ENCODE peak calls at places on chromosomes 5 and 9, in five cellular contexts. Z, N, W, Q and V are unnamed samples.

GRCh38 chr5:65059681-65060598 is 291.2 kb downstream of the CWC27 start:
- DNase-seq in Z (no peak), N (peak), W (peak), Q (no peak), V (no peak)

GRCh38 chr5:12119657-12120056 is 215.4 kb upstream of the CTNND2 start:
- DNase-seq in Z (no peak), N (no peak), W (no peak), Q (no peak), V (no peak)

GRCh38 chr5:81755320-81755719 is 4.4 kb upstream of the SSBP2 start:
- DNase-seq in Z (peak), N (peak), W (peak), Q (no peak), V (peak)

GRCh38 chr5:62720036-62720441 is 141.4 kb downstream of the LRRC70 start:
- DNase-seq in Z (no peak), N (no peak), W (peak), Q (peak), V (peak)

GRCh38 chr5:135053278-135053677 is 19.2 kb upstream of the PITX1 start:
- DNase-seq in Z (no peak), N (no peak), W (no peak), Q (no peak), V (no peak)

GRCh38 chr9:113246928-113247327 is 25.6 kb downstream of the SLC31A1 start:
- DNase-seq in Z (no peak), N (no peak), W (no peak), Q (no peak), V (no peak)

GRCh38 chr5:119629339-119629738 is at the start of gene FAM170A:
- DNase-seq in Z (no peak), N (no peak), W (no peak), Q (no peak), V (no peak)

GRCh38 chr9:115254217-115254616 is 136.3 kb upstream of the TNC start:
- DNase-seq in Z (no peak), N (no peak), W (no peak), Q (no peak), V (no peak)

GRCh38 chr5:125634242-125634835 is 788.9 kb upstream of the GRAMD2B start:
- DNase-seq in Z (no peak), N (no peak), W (no peak), Q (no peak), V (no peak)

GRCh38 chr9:17135578-17135904 is 701 bp downstream of the CNTLN start:
- DNase-seq in Z (no peak), N (no peak), W (no peak), Q (no peak), V (no peak)

GRCh38 chr5:116375926-116376325 is 198.7 kb downstream of the SEMA6A start:
- DNase-seq in Z (no peak), N (no peak), W (no peak), Q (no peak), V (no peak)

GRCh38 chr9:97710356-97711222 is 13.4 kb upstream of the XPA start:
- DNase-seq in Z (peak), N (peak), W (peak), Q (peak), V (peak)
- H3K4me2 ChIP-seq in Z (no peak), N (no peak), W (no peak), Q (no peak), V (peak)

GRCh38 chr5:151745071-151745705 is 13.2 kb downstream of the ATOX1 start:
- DNase-seq in Z (peak), N (peak), W (peak), Q (no peak), V (no peak)
- H3K4me2 ChIP-seq in Z (peak), N (no peak), W (peak), Q (peak), V (no peak)

DNA sequence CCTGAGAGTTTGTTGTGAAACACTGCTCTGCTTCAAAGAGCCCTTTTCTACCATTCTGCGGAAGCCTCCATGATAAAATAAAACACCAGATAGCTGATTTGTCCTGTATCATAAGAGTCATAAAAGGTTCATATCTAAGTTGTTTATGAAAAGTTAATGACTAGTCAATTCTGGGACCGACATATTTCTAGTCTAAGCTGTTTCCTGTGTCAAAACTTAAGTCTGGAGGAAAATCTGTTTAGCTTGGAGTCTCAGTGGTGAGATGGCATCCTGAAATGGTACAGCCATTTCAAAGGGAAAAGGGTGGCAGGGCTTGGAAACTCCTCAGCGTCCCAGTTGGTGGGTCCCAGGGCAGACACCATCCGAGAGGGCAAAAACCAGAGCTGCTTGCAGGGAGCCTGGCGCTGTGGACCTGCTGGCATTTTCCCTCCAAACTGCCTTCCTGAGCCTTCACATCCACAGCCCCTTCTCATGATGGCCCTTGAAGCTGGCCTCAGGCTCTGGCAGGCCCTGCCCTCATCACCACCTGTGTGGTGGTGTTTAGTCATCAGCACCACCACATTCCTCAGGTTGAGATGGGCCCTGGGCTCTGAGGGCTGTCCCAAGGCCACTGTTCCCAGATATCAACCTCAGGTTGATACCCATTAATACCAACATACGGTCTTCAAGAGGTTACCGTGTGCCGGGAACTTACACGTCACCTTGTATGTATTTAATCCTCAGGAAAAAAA is 184.0 kb downstream of the HSPA4 start:
- DNase-seq in Z (peak), N (peak), W (no peak), Q (no peak), V (no peak)
- H3K4me2 ChIP-seq in Z (no peak), N (no peak), W (no peak), Q (no peak), V (no peak)

GRCh38 chr9:120696551-120697230 is 17.6 kb downstream of the MEGF9 start:
- DNase-seq in Z (no peak), N (peak), W (no peak), Q (no peak), V (no peak)
- H3K4me2 ChIP-seq in Z (no peak), N (no peak), W (no peak), Q (no peak), V (no peak)

DNA sequence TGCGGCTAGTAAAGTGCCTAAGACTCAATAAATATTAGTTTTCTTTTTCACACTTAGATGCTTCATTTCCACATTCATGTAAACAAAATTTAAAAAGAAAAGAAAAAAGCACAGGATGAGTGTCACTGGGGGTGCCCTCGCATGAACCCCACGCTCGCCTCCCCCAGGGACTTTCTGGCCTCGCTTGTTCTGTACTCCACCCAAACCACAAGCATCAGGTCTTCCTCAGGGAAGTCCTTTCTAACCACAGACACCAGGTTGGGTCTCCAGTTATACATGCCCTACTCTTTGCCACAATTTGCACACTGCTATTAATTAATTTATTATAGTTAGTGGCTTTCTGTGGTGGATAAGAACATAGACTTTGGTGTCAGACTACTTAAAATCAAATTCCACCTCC is 92.4 kb downstream of the RORB start:
- DNase-seq in Z (no peak), N (no peak), W (no peak), Q (no peak), V (no peak)
- H3K4me2 ChIP-seq in Z (no peak), N (no peak), W (no peak), Q (no peak), V (no peak)

DNA sequence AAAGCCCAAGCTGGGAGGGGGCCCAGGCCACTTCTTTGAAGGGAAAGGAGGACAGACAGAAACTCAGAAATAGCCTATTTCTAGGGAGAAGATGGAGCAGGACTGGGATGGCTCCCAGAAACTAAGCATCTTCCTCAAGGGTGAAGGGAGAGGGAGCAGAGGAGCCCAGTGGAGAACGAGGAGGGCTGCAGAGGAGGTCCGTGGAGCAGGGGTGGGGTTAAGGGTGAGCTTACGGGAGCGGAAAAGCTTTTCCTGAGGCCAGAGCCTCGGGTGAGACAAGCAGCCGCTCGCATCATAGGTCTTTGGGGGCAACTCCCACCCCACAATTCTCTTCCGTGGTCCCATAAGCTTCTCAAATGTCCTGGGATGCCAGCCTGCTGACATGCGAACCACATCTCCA is 127.1 kb upstream of the PHYKPL start:
- DNase-seq in Z (no peak), N (no peak), W (no peak), Q (no peak), V (no peak)
- H3K4me2 ChIP-seq in Z (no peak), N (no peak), W (no peak), Q (no peak), V (no peak)

GRCh38 chr5:142828797-142829535 is 58.8 kb downstream of the ARHGAP26 start:
- DNase-seq in Z (no peak), N (no peak), W (no peak), Q (no peak), V (no peak)
- H3K4me2 ChIP-seq in Z (peak), N (no peak), W (peak), Q (peak), V (no peak)

GRCh38 chr5:54534306-54534705 is 16.7 kb downstream of the SNX18 start:
- DNase-seq in Z (no peak), N (no peak), W (no peak), Q (no peak), V (no peak)
- H3K4me2 ChIP-seq in Z (no peak), N (no peak), W (no peak), Q (no peak), V (peak)

GRCh38 chr9:71729816-71730526 is 38.3 kb downstream of the CEMIP2 start:
- DNase-seq in Z (no peak), N (no peak), W (peak), Q (no peak), V (no peak)

GRCh38 chr9:71721786-71722295 is 46.5 kb downstream of the CEMIP2 start:
- DNase-seq in Z (no peak), N (peak), W (peak), Q (no peak), V (no peak)

GRCh38 chr9:71725590-71726338 is 42.5 kb downstream of the CEMIP2 start:
- DNase-seq in Z (peak), N (peak), W (peak), Q (no peak), V (no peak)

DNA sequence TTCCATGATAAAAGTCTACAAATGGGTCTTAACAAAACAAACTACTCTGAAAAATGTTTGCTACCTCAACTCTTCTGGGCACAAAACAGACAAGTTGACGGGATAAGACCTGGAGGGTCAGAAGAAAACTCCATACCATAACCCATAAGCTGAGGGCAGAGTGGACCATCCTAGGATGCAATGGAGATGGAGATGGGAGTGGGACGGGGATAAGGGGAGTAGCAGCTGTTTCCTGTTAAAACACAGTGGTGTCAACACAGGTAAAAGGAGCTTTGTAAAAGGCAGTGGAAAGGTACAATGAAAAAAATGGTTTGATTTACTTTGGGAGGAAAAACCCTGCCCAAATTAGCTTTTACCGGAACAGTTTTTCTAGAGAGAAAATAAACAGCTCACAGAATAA is 41.6 kb downstream of the CEMIP2 start:
- DNase-seq in Z (no peak), N (no peak), W (no peak), Q (no peak), V (no peak)
- H3K4me2 ChIP-seq in Z (no peak), N (no peak), W (no peak), Q (no peak), V (no peak)

GRCh38 chr5:59128646-59129290 is 545.9 kb downstream of the RAB3C start:
- DNase-seq in Z (no peak), N (no peak), W (no peak), Q (no peak), V (no peak)
- H3K4me2 ChIP-seq in Z (no peak), N (no peak), W (no peak), Q (no peak), V (no peak)